ENCODE peak calls at places on chromosomes 6 and 20, in ten cellular contexts. P is HCT116, B is PC-3, K is mesenchymal stem cell, A is fibroblast of lung, G is trophoblast cell, X is mammary epithelial cell, C is mesendoderm, O is IMR-90, E is neuronal stem cell. Y is an unnamed sample.
A peak's percentile ranks its signal among the peaks of the same experiment; 100 is the strongest.

GRCh38 chr6:2921520-2922115 is 18.5 kb upstream of the SERPINB9 start:
- DNase-seq in P (no peak), B (no peak), K (no peak), A (no peak), G (peak; percentile 51), X (no peak), C (no peak), O (no peak), E (no peak), Y (no peak)

GRCh38 chr6:33700391-33701050 is 11.0 kb downstream of the UQCC2 start:
- DNase-seq in P (peak; percentile 65), B (peak; percentile 78), K (peak; percentile 75), A (peak; percentile 59), G (peak; percentile 74), X (peak; percentile 74), C (peak; percentile 94), O (peak; percentile 70), E (peak; percentile 59), Y (peak; percentile 55)

GRCh38 chr20:10115021-10115420 is 80.2 kb downstream of the ANKEF1 start:
- DNase-seq in P (no peak), B (peak; percentile 73), K (peak; percentile 37), A (peak; percentile 99), G (no peak), X (peak; percentile 64), C (no peak), O (peak; percentile 79), E (no peak), Y (peak; percentile 59)

GRCh38 chr6:138800377-138801150 is 4.7 kb downstream of the ECT2L start:
- DNase-seq in P (no peak), B (no peak), K (no peak), A (no peak), G (peak; percentile 40), X (no peak), C (peak; percentile 88), O (no peak), E (no peak), Y (no peak)

GRCh38 chr20:25361287-25361683 is 29.4 kb downstream of the ABHD12 start:
- DNase-seq in P (no peak), B (no peak), K (no peak), A (peak; percentile 72), G (peak; percentile 77), X (no peak), C (peak; percentile 68), O (peak; percentile 64), E (no peak), Y (no peak)

GRCh38 chr6:146931214-146931613 is 273.0 kb upstream of the STXBP5 start:
- DNase-seq in P (no peak), B (no peak), K (no peak), A (no peak), G (no peak), X (no peak), C (no peak), O (no peak), E (no peak), Y (peak; percentile 13)

GRCh38 chr6:131673184-131673583 is 28.0 kb downstream of the OR2A4 start:
- DNase-seq in P (no peak), B (no peak), K (no peak), A (no peak), G (no peak), X (no peak), C (no peak), O (no peak), E (no peak), Y (no peak)

GRCh38 chr6:128827675-128828464 is 55.1 kb upstream of the LAMA2 start:
- DNase-seq in P (no peak), B (no peak), K (no peak), A (peak; percentile 51), G (no peak), X (no peak), C (no peak), O (peak; percentile 73), E (no peak), Y (peak; percentile 78)

GRCh38 chr20:33655164-33655563 is 7.0 kb upstream of the C20orf144 start:
- DNase-seq in P (no peak), B (no peak), K (no peak), A (no peak), G (no peak), X (no peak), C (no peak), O (no peak), E (no peak), Y (no peak)

GRCh38 chr20:33653218-33653899 is 8.8 kb upstream of the C20orf144 start:
- DNase-seq in P (peak; percentile 35), B (peak; percentile 69), K (peak; percentile 69), A (peak; percentile 46), G (peak; percentile 65), X (peak; percentile 34), C (peak; percentile 78), O (peak; percentile 66), E (peak; percentile 53), Y (peak; percentile 76)

GRCh38 chr20:33653900-33654596 is 8.1 kb upstream of the C20orf144 start:
- DNase-seq in P (no peak), B (peak; percentile 62), K (no peak), A (no peak), G (peak; percentile 78), X (peak; percentile 34), C (peak; percentile 22), O (no peak), E (no peak), Y (no peak)

GRCh38 chr20:33656010-33656782 is 5.9 kb upstream of the C20orf144 start:
- DNase-seq in P (no peak), B (no peak), K (no peak), A (no peak), G (no peak), X (no peak), C (no peak), O (no peak), E (no peak), Y (no peak)

GRCh38 chr20:33654680-33655161 is 7.4 kb upstream of the C20orf144 start:
- DNase-seq in P (no peak), B (no peak), K (no peak), A (no peak), G (no peak), X (no peak), C (no peak), O (no peak), E (no peak), Y (no peak)
- H3K4me3 ChIP-seq in P (no peak overlapping the region), B (no peak overlapping the region), K (no peak overlapping the region), A (no peak overlapping the region), G (peak overlapping the region; percentile 21), X (no peak overlapping the region), C (no peak overlapping the region), O (no peak overlapping the region), E (no peak overlapping the region), Y (no peak overlapping the region)

DNA sequence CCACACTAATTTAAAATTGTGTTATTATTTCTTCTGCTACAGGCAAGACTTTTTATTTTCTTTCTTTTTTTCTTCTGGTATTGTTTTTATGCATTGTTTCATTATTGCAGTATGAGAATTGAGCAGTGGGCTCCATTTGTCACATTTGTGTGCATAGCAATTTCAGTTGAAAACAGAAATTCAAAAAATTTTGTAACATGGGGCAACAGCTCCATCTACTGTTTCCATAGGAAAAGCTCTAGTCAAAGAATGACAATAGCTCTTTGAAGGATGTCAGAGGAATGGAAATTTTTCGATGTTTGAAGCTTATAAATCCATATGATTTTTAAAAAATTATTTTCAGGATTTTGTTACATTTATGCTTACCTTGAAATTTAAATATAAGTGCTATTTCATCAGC is 194.7 kb downstream of the COL9A1 start:
- DNase-seq in P (peak; percentile 10), B (peak; percentile 54), K (peak; percentile 67), A (peak; percentile 17), G (peak; percentile 70), X (peak; percentile 8), C (peak; percentile 54), O (peak; percentile 35), E (peak; percentile 57), Y (peak; percentile 80)
- H3K9ac ChIP-seq in P (no peak overlapping the region), B (no peak overlapping the region), K (no peak overlapping the region), A (no peak overlapping the region), G (no peak overlapping the region), X (no peak overlapping the region), C (no peak overlapping the region), O (no peak overlapping the region), E (no peak overlapping the region), Y (no peak overlapping the region)

DNA sequence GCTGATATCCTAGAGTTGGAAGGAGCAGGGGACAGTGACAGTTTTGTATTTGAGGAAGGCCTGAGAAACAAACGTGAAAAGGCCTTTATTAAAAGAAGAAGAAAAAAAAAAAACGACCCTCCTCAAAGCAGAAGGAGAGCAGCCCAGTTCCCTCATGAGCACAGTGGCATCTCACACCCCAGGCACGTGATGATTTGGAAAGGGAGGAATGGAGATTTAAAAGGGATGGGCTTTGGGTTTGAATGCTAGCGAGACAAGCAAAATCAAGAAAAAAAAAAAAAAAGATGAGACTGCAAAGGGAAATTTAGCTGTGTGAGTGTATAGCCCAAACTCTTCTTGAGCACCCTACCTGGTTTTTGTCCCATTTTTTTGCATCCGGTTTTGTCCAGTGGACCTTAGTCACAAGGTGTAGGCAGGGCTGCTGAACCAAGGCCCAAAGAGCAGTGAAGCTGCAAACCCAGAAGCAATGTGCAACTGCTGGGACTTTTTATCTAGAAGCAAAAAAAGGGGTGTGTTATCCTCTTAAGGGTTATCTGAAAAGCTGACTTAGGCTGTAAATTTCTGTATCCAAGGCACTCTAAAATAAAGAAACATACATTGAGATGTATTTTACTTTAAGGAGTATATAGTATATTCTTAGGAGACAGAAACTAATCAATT is 54.5 kb upstream of the RREB1 start:
- DNase-seq in P (no peak), B (no peak), K (no peak), A (no peak), G (no peak), X (no peak), C (peak; percentile 73), O (no peak), E (no peak), Y (no peak)
- H3K4me3 ChIP-seq in P (no peak overlapping the region), B (peak overlapping the region; percentile 79), K (no peak overlapping the region), A (no peak overlapping the region), G (no peak overlapping the region), X (no peak overlapping the region), C (no peak overlapping the region), O (no peak overlapping the region), E (no peak overlapping the region), Y (no peak overlapping the region)

GRCh38 chr20:53865905-53866786 is 204.2 kb downstream of the BCAS1 start:
- DNase-seq in P (no peak), B (peak; percentile 99), K (peak; percentile 90), A (peak; percentile 75), G (peak; percentile 95), X (peak; percentile 81), C (peak; percentile 93), O (peak; percentile 77), E (peak; percentile 52), Y (peak; percentile 73)

GRCh38 chr20:53866787-53867740 is 203.3 kb downstream of the BCAS1 start:
- DNase-seq in P (no peak), B (peak; percentile 55), K (peak; percentile 68), A (no peak), G (peak; percentile 78), X (no peak), C (peak; percentile 71), O (no peak), E (no peak), Y (peak; percentile 55)

GRCh38 chr20:53869466-53870258 is 200.7 kb downstream of the BCAS1 start:
- DNase-seq in P (peak; percentile 84), B (peak; percentile 98), K (peak; percentile 78), A (peak; percentile 73), G (peak; percentile 91), X (peak; percentile 81), C (peak; percentile 91), O (peak; percentile 74), E (peak; percentile 50), Y (peak; percentile 71)

GRCh38 chr20:53870426-53871199 is 199.8 kb downstream of the BCAS1 start:
- DNase-seq in P (no peak), B (peak; percentile 54), K (no peak), A (no peak), G (no peak), X (no peak), C (peak; percentile 55), O (no peak), E (no peak), Y (no peak)

DNA sequence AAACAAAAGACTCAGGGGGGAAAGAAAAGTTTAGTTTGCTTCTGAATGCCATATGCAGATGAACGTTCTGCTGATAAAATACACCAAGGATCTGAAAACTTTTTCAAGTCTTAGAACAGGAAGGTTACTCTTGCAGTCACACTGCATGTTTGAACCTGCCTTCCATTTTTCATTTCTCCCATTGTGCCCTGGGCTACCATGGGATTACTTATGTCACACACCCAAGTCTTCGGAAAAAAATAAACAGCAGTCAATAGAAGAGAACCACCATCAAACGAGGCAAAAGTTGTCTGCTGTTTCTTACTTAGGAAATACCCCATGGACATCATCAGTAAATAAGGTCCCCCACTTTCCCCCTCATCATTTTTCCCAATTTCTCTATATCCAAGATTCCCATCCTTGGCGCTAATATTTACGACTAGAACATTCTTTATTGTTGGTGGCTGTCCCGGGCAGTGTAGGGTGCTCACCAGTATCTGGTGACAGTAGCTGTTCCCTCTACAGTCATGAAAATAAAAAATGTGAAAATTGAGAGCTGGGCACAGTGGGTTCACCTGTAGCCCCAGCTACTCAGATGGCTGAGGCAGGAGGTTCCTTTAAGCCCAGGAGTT is 202.5 kb downstream of the BCAS1 start:
- DNase-seq in P (no peak), B (no peak), K (no peak), A (no peak), G (peak; percentile 39), X (peak; percentile 85), C (no peak), O (no peak), E (no peak), Y (no peak)
- H3K9ac ChIP-seq in P (no peak overlapping the region), B (peak overlapping the region; percentile 69), K (peak overlapping the region; percentile 82), A (no peak overlapping the region), G (no peak overlapping the region), X (no peak overlapping the region), C (peak overlapping the region; percentile 45), O (no peak overlapping the region), E (no peak overlapping the region), Y (peak overlapping the region; percentile 85)